ENCODE peak calls at places on chromosomes 3 and 15, in four cellular contexts. N is K562, D is HepG2, Z is SK-N-SH. I is an unnamed sample.

GRCh38 chr15:87639305-87640011 is 617.1 kb downstream of the NTRK3 start:
- DNase-seq in N (no peak), D (no peak), Z (no peak), I (no peak)

GRCh38 chr3:71581451-71581980 is 2.0 kb downstream of the FOXP1 start:
- DNase-seq in N (peak; percentile 6), D (no peak), Z (peak; percentile 71), I (no peak)

GRCh38 chr3:189806171-189806951 is 175.2 kb downstream of the TP63 start:
- DNase-seq in N (no peak), D (no peak), Z (no peak), I (no peak)

GRCh38 chr3:172591876-172592771 is 68.9 kb upstream of the TNFSF10 start:
- DNase-seq in N (peak; percentile 9), D (no peak), Z (no peak), I (no peak)

GRCh38 chr15:33584797-33585196 is 274.0 kb downstream of the RYR3 start:
- DNase-seq in N (no peak), D (no peak), Z (no peak), I (no peak)

GRCh38 chr15:101084801-101085200 is 165.6 kb downstream of the LRRK1 start:
- DNase-seq in N (no peak), D (no peak), Z (no peak), I (no peak)

GRCh38 chr3:150216041-150216811 is 191.9 kb upstream of the TSC22D2 start:
- DNase-seq in N (no peak), D (no peak), Z (peak; percentile 32), I (no peak)

GRCh38 chr3:49153349-49153912 is 12.7 kb downstream of the CCDC71 start:
- DNase-seq in N (no peak), D (no peak), Z (no peak), I (no peak)

GRCh38 chr3:134079111-134079531 is 49.4 kb upstream of the SLCO2A1 start:
- DNase-seq in N (no peak), D (peak; percentile 15), Z (no peak), I (no peak)

GRCh38 chr3:146164951-146165350 is 4.0 kb upstream of the PLOD2 start:
- DNase-seq in N (no peak), D (no peak), Z (no peak), I (no peak)

GRCh38 chr3:102235679-102236078 is 199.1 kb upstream of the ZPLD1 start:
- DNase-seq in N (no peak), D (peak; percentile 11), Z (no peak), I (no peak)

GRCh38 chr3:140128217-140129137 is 193.5 kb downstream of the CLSTN2 start:
- DNase-seq in N (peak; percentile 55), D (peak; percentile 25), Z (peak; percentile 35), I (peak; percentile 1)

GRCh38 chr15:92021765-92022164 is 168.3 kb downstream of the SLCO3A1 start:
- DNase-seq in N (no peak), D (no peak), Z (no peak), I (no peak)

GRCh38 chr15:99454941-99455795 is 110.6 kb upstream of the MEF2A start:
- DNase-seq in N (peak; percentile 40), D (peak; percentile 49), Z (no peak), I (peak; percentile 51)

GRCh38 chr3:12015627-12016026 is 11.4 kb downstream of the SYN2 start:
- DNase-seq in N (no peak), D (no peak), Z (no peak), I (no peak)

GRCh38 chr3:10021856-10022775 is 4.1 kb upstream of the FANCD2 start:
- DNase-seq in N (no peak), D (no peak), Z (no peak), I (no peak)

GRCh38 chr3:128548011-128548410 is 55.0 kb upstream of the GATA2 start:
- DNase-seq in N (no peak), D (no peak), Z (no peak), I (no peak)

GRCh38 chr3:158791259-158791920 is 10.5 kb upstream of the MFSD1 start:
- DNase-seq in N (peak; percentile 60), D (peak; percentile 58), Z (peak; percentile 45), I (peak; percentile 48)

GRCh38 chr15:23483821-23484299 is 36.8 kb upstream of the GOLGA6L2 start:
- DNase-seq in N (no peak), D (no peak), Z (no peak), I (no peak)

GRCh38 chr15:28274635-28275034 is 47.3 kb downstream of the HERC2 start:
- DNase-seq in N (no peak), D (no peak), Z (no peak), I (no peak)

GRCh38 chr3:122247087-122247824 is 63.8 kb downstream of the CASR start:
- DNase-seq in N (no peak), D (no peak), Z (no peak), I (no peak)

GRCh38 chr15:50355980-50356379 is 982 bp upstream of the GABPB1 start:
- DNase-seq in N (no peak), D (no peak), Z (no peak), I (no peak)

GRCh38 chr3:42750834-42751233 is 22.2 kb downstream of the CCDC13 start:
- DNase-seq in N (no peak), D (no peak), Z (no peak), I (no peak)

GRCh38 chr3:46903341-46904302 is 26.1 kb downstream of the PTH1R start:
- DNase-seq in N (peak; percentile 57), D (no peak), Z (no peak), I (no peak)

GRCh38 chr3:126340081-126340511 is 17.1 kb downstream of the KLF15 start:
- DNase-seq in N (no peak), D (no peak), Z (no peak), I (no peak)

GRCh38 chr15:44550734-44551133 is 13.8 kb downstream of the EIF3J start:
- DNase-seq in N (no peak), D (no peak), Z (no peak), I (no peak)

GRCh38 chr15:75729304-75730069 is 16.8 kb upstream of the CSPG4 start:
- DNase-seq in N (peak; percentile 2), D (no peak), Z (no peak), I (no peak)

GRCh38 chr3:127213381-127213918 is 20.5 kb downstream of the PRR23E start:
- DNase-seq in N (no peak), D (no peak), Z (no peak), I (no peak)

GRCh38 chr3:152719264-152719663 is 115.7 kb upstream of the P2RY1 start:
- DNase-seq in N (no peak), D (no peak), Z (peak; percentile 0), I (no peak)

GRCh38 chr3:38575279-38575843 is 74.1 kb downstream of the SCN5A start:
- DNase-seq in N (no peak), D (no peak), Z (no peak), I (no peak)

GRCh38 chr3:124636101-124636862 is 94.0 kb upstream of the UMPS start:
- DNase-seq in N (peak; percentile 19), D (no peak), Z (no peak), I (no peak)

GRCh38 chr3:124643453-124643852 is 86.8 kb upstream of the UMPS start:
- DNase-seq in N (no peak), D (no peak), Z (no peak), I (no peak)

GRCh38 chr3:124635169-124635539 is 95.1 kb upstream of the UMPS start:
- DNase-seq in N (no peak), D (peak; percentile 84), Z (no peak), I (no peak)

GRCh38 chr3:124639406-124640237 is 90.6 kb upstream of the UMPS start:
- DNase-seq in N (no peak), D (no peak), Z (no peak), I (no peak)

DNA sequence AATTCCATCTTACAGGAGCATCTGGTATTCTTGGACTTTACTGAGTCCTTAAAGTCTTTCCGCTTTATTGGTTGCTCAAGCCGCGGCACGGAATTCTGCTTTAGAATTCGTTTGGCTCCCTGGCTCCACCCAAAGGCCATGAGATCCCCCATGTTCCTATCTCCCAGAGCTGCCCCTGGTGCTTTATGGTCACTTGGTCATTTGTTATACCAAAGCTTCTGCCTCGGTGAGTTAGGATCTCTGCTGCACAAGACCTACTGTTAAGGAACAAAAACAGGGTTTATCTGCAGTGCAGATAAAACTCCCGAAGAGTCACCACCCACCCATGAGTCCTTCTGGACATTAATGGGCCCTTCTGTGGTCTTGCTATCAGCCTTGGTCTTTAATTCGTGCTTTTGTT is 89.3 kb upstream of the UMPS start:
- DNase-seq in N (peak; percentile 24), D (no peak), Z (no peak), I (no peak)
- TF ChIP-seq CTCF in N (peak; percentile 29), D (no peak), Z (no peak), I (no peak)

GRCh38 chr3:124636863-124637296 is 93.4 kb upstream of the UMPS start:
- DNase-seq in N (no peak), D (peak; percentile 51), Z (no peak), I (no peak)
- H3K27ac ChIP-seq in N (no peak overlapping the region), D (peak overlapping the region; percentile 76), Z (no peak overlapping the region), I (no peak overlapping the region)

GRCh38 chr3:114394551-114394950 is 100.7 kb downstream of the TIGIT start:
- DNase-seq in N (no peak), D (no peak), Z (no peak), I (no peak)

GRCh38 chr3:114392831-114393230 is 99.0 kb downstream of the TIGIT start:
- DNase-seq in N (no peak), D (no peak), Z (no peak), I (no peak)

GRCh38 chr3:114389156-114389555 is 95.3 kb downstream of the TIGIT start:
- DNase-seq in N (no peak), D (no peak), Z (no peak), I (no peak)

GRCh38 chr3:114393367-114394072 is 99.7 kb downstream of the TIGIT start:
- DNase-seq in N (no peak), D (no peak), Z (no peak), I (no peak)
- TF ChIP-seq ELF1 in N (no peak), D (no peak), Z (no peak), I (no peak)

GRCh38 chr3:19149388-19149787 is 1.1 kb downstream of the KCNH8 start:
- DNase-seq in N (no peak), D (no peak), Z (no peak), I (no peak)

GRCh38 chr3:19147905-19148767 is at the start of gene KCNH8:
- DNase-seq in N (peak; percentile 20), D (no peak), Z (peak; percentile 81), I (no peak)

GRCh38 chr3:19151171-19151570 is 2.9 kb downstream of the KCNH8 start:
- DNase-seq in N (no peak), D (no peak), Z (no peak), I (no peak)

GRCh38 chr3:19148768-19149091 is 420 bp downstream of the KCNH8 start:
- DNase-seq in N (no peak), D (no peak), Z (no peak), I (no peak)

GRCh38 chr3:19146685-19147650 is 1.3 kb upstream of the KCNH8 start:
- DNase-seq in N (peak; percentile 76), D (peak; percentile 25), Z (peak; percentile 92), I (peak; percentile 19)
- TF ChIP-seq CTCF in N (peak; percentile 13), D (peak; percentile 13), Z (peak; percentile 52), I (no peak)

DNA sequence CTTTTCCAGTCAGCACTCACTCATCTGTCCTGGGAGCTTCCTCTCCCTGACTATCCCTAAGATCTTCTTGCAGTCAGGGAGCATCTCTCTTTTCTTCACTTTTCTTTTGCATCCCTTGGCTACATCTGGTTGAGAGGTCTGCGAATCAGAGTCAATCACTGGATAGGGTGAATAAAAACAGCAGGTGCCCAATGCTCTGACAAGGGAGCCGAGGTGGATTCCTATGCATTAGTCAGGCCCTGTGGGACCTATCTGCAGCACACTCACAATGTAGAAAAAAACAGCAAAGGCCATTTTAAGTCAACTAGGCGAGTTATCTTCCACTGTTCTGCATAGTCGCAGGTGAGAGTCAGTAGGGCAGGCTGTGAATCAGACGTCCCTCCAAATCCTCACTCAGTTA is 35.5 kb downstream of the DZIP1L start:
- DNase-seq in N (no peak), D (no peak), Z (no peak), I (no peak)
- H3K27ac ChIP-seq in N (no peak overlapping the region), D (no peak overlapping the region), Z (peak overlapping the region; percentile 94), I (no peak overlapping the region)

I was measured in HCT116.